ENCODE peak calls at places on chromosomes 5 and 9, in five cellular contexts. One of them, this sample, is unnamed.

GRCh38 chr5:82425591-82425990 is 147.4 kb upstream of the RPS23 start:
- DNase-seq in cardiac muscle cell: no peak
- DNase-seq in body of pancreas: no peak
- DNase-seq in mammary epithelial cell: no peak
- DNase-seq in uterus: no peak
- DNase-seq in this sample: no peak

GRCh38 chr5:176638437-176638836 is 8.0 kb downstream of the EIF4E1B start:
- DNase-seq in cardiac muscle cell: no peak
- DNase-seq in body of pancreas: no peak
- DNase-seq in mammary epithelial cell: no peak
- DNase-seq in uterus: no peak
- DNase-seq in this sample: no peak

GRCh38 chr5:22295832-22296231 is 557.3 kb downstream of the CDH12 start:
- DNase-seq in cardiac muscle cell: no peak
- DNase-seq in body of pancreas: no peak
- DNase-seq in mammary epithelial cell: no peak
- DNase-seq in uterus: no peak
- DNase-seq in this sample: no peak

GRCh38 chr5:161077895-161078566 is 226.0 kb upstream of the ATP10B start:
- DNase-seq in cardiac muscle cell: no peak
- DNase-seq in body of pancreas: no peak
- DNase-seq in mammary epithelial cell: no peak
- DNase-seq in uterus: no peak
- DNase-seq in this sample: no peak

GRCh38 chr5:108418172-108418571 is 36.3 kb upstream of the FBXL17 start:
- DNase-seq in cardiac muscle cell: no peak
- DNase-seq in body of pancreas: no peak
- DNase-seq in mammary epithelial cell: no peak
- DNase-seq in uterus: no peak
- DNase-seq in this sample: peak

GRCh38 chr5:35373196-35373696 is 143.0 kb upstream of the PRLR start:
- DNase-seq in cardiac muscle cell: no peak
- DNase-seq in body of pancreas: no peak
- DNase-seq in mammary epithelial cell: no peak
- DNase-seq in uterus: no peak
- DNase-seq in this sample: no peak

GRCh38 chr9:98404157-98404695 is 148.8 kb upstream of the TBC1D2 start:
- DNase-seq in cardiac muscle cell: no peak
- DNase-seq in body of pancreas: no peak
- DNase-seq in mammary epithelial cell: no peak
- DNase-seq in uterus: no peak
- DNase-seq in this sample: no peak

GRCh38 chr9:5947912-5948311 is 57.2 kb downstream of the MLANA start:
- DNase-seq in cardiac muscle cell: peak
- DNase-seq in body of pancreas: no peak
- DNase-seq in mammary epithelial cell: no peak
- DNase-seq in uterus: no peak
- DNase-seq in this sample: no peak

GRCh38 chr5:142753114-142753764 is 16.9 kb upstream of the ARHGAP26 start:
- DNase-seq in cardiac muscle cell: no peak
- DNase-seq in body of pancreas: peak
- DNase-seq in mammary epithelial cell: peak
- DNase-seq in uterus: peak
- DNase-seq in this sample: peak

GRCh38 chr5:677131-678101 is 15.7 kb downstream of the TPPP start:
- DNase-seq in cardiac muscle cell: no peak
- DNase-seq in body of pancreas: no peak
- DNase-seq in mammary epithelial cell: no peak
- DNase-seq in uterus: peak
- DNase-seq in this sample: no peak

GRCh38 chr5:58925627-58926545 is 343.0 kb downstream of the RAB3C start:
- DNase-seq in cardiac muscle cell: peak
- DNase-seq in body of pancreas: no peak
- DNase-seq in mammary epithelial cell: no peak
- DNase-seq in uterus: no peak
- DNase-seq in this sample: no peak

GRCh38 chr5:75961814-75962213 is 121.4 kb upstream of the SV2C start:
- DNase-seq in cardiac muscle cell: no peak
- DNase-seq in body of pancreas: no peak
- DNase-seq in mammary epithelial cell: no peak
- DNase-seq in uterus: no peak
- DNase-seq in this sample: no peak

GRCh38 chr5:151745071-151745705 is 13.2 kb downstream of the ATOX1 start:
- DNase-seq in cardiac muscle cell: no peak
- DNase-seq in body of pancreas: peak
- DNase-seq in mammary epithelial cell: peak
- DNase-seq in uterus: no peak
- DNase-seq in this sample: no peak

GRCh38 chr9:127555830-127556820 is 56.0 kb upstream of the STXBP1 start:
- DNase-seq in cardiac muscle cell: no peak
- DNase-seq in body of pancreas: peak
- DNase-seq in mammary epithelial cell: peak
- DNase-seq in uterus: peak
- DNase-seq in this sample: no peak

DNA sequence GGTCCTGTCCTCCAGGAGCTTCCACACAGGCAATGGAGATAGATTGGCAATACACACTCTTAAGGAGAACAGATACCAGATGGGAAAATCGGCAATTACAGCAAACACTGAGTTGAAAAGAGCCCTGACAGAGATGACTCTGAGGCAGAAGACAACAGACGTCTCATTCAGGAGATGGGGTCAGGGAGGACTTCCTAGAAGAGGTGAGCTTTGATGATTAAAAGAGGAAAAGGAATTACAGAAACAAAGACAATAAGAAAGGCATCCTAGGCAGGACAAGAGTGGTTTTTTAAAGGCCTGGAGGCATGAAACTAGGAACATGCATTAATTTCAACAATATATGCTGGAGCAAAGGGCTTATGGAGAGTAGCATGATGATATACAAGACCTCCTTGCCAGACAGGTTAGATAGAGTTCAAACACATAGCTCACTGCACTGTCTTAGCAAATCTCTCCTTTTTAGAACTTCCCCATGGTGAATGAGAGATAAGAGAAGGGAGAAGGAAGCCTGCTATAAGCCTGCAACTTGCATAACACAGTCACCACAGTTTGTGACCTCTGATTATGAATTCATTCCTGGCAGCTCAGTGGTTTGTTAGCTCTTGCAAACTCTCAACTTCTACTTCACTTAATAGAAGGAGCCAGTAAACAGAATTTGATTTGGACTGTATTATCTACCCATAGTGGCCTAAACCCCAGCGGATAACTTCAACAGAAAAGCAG is 48.5 kb downstream of the SIL1 start:
- DNase-seq in cardiac muscle cell: no peak
- DNase-seq in body of pancreas: peak
- DNase-seq in mammary epithelial cell: peak
- DNase-seq in uterus: no peak
- DNase-seq in this sample: no peak
- TF ChIP-seq CTCF in cardiac muscle cell: no peak
- TF ChIP-seq CTCF in body of pancreas: no peak
- TF ChIP-seq CTCF in mammary epithelial cell: no peak
- TF ChIP-seq CTCF in uterus: no peak
- TF ChIP-seq CTCF in this sample: no peak

GRCh38 chr9:22217254-22217653 is 208.1 kb upstream of the CDKN2B start:
- DNase-seq in cardiac muscle cell: no peak
- DNase-seq in body of pancreas: no peak
- DNase-seq in mammary epithelial cell: no peak
- DNase-seq in uterus: no peak
- DNase-seq in this sample: no peak

GRCh38 chr9:22215492-22215891 is 206.4 kb upstream of the CDKN2B start:
- DNase-seq in cardiac muscle cell: no peak
- DNase-seq in body of pancreas: no peak
- DNase-seq in mammary epithelial cell: no peak
- DNase-seq in uterus: no peak
- DNase-seq in this sample: peak

GRCh38 chr9:22214021-22214420 is 204.9 kb upstream of the CDKN2B start:
- DNase-seq in cardiac muscle cell: no peak
- DNase-seq in body of pancreas: no peak
- DNase-seq in mammary epithelial cell: no peak
- DNase-seq in uterus: no peak
- DNase-seq in this sample: no peak

GRCh38 chr9:22214497-22215031 is 205.5 kb upstream of the CDKN2B start:
- DNase-seq in cardiac muscle cell: no peak
- DNase-seq in body of pancreas: peak
- DNase-seq in mammary epithelial cell: peak
- DNase-seq in uterus: no peak
- DNase-seq in this sample: no peak

GRCh38 chr9:22216730-22217160 is 207.6 kb upstream of the CDKN2B start:
- DNase-seq in cardiac muscle cell: no peak
- DNase-seq in body of pancreas: no peak
- DNase-seq in mammary epithelial cell: no peak
- DNase-seq in uterus: no peak
- DNase-seq in this sample: no peak
- TF ChIP-seq CTCF in cardiac muscle cell: no peak
- TF ChIP-seq CTCF in body of pancreas: no peak
- TF ChIP-seq CTCF in mammary epithelial cell: no peak
- TF ChIP-seq CTCF in uterus: no peak
- TF ChIP-seq CTCF in this sample: no peak

GRCh38 chr9:36191696-36192095 is 975 bp downstream of the CLTA start:
- DNase-seq in cardiac muscle cell: no peak
- DNase-seq in body of pancreas: no peak
- DNase-seq in mammary epithelial cell: no peak
- DNase-seq in uterus: no peak
- DNase-seq in this sample: no peak

GRCh38 chr9:36189978-36190377 is 743 bp upstream of the CLTA start:
- DNase-seq in cardiac muscle cell: peak
- DNase-seq in body of pancreas: peak
- DNase-seq in mammary epithelial cell: peak
- DNase-seq in uterus: no peak
- DNase-seq in this sample: no peak

GRCh38 chr9:36192196-36192595 is 1.5 kb downstream of the CLTA start:
- DNase-seq in cardiac muscle cell: peak
- DNase-seq in body of pancreas: no peak
- DNase-seq in mammary epithelial cell: no peak
- DNase-seq in uterus: no peak
- DNase-seq in this sample: no peak

GRCh38 chr9:36191290-36191645 is 547 bp downstream of the CLTA start:
- DNase-seq in cardiac muscle cell: peak
- DNase-seq in body of pancreas: peak
- DNase-seq in mammary epithelial cell: peak
- DNase-seq in uterus: no peak
- DNase-seq in this sample: no peak

GRCh38 chr9:36190388-36191289 is at the start of gene CLTA:
- DNase-seq in cardiac muscle cell: peak
- DNase-seq in body of pancreas: peak
- DNase-seq in mammary epithelial cell: peak
- DNase-seq in uterus: peak
- DNase-seq in this sample: peak
- TF ChIP-seq CTCF in cardiac muscle cell: peak
- TF ChIP-seq CTCF in body of pancreas: peak
- TF ChIP-seq CTCF in mammary epithelial cell: peak
- TF ChIP-seq CTCF in uterus: peak
- TF ChIP-seq CTCF in this sample: peak

GRCh38 chr5:133041910-133042309 is 9.9 kb upstream of the HSPA4 start:
- DNase-seq in cardiac muscle cell: no peak
- DNase-seq in body of pancreas: no peak
- DNase-seq in mammary epithelial cell: peak
- DNase-seq in uterus: no peak
- DNase-seq in this sample: no peak
- TF ChIP-seq CTCF in cardiac muscle cell: no peak
- TF ChIP-seq CTCF in body of pancreas: no peak
- TF ChIP-seq CTCF in mammary epithelial cell: peak
- TF ChIP-seq CTCF in uterus: no peak
- TF ChIP-seq CTCF in this sample: no peak

DNA sequence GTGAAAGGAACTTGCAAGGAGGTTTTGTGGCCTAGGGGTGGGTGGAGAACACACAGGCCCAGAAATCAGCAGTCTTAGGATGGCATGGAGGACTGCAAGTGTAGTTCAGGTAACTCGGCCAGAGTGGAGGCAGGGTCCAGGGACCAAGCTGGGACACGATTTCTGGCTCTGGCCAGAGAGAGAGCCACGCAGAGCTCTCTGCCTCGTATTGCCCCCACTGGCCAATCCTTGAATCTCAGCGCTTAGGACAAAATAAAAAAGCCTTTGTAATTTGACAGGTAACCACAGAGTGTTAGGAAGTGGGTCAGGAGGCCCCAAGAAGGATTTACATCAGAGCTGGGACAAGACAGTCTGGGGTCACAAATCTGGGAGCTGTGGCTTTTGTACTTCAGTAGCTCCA is 11.7 kb downstream of the MAP3K1 start:
- DNase-seq in cardiac muscle cell: no peak
- DNase-seq in body of pancreas: no peak
- DNase-seq in mammary epithelial cell: peak
- DNase-seq in uterus: no peak
- DNase-seq in this sample: no peak
- TF ChIP-seq CTCF in cardiac muscle cell: peak
- TF ChIP-seq CTCF in body of pancreas: no peak
- TF ChIP-seq CTCF in mammary epithelial cell: peak
- TF ChIP-seq CTCF in uterus: no peak
- TF ChIP-seq CTCF in this sample: no peak

GRCh38 chr9:4936277-4936676 is 48.8 kb upstream of the JAK2 start:
- DNase-seq in cardiac muscle cell: no peak
- DNase-seq in body of pancreas: no peak
- DNase-seq in mammary epithelial cell: no peak
- DNase-seq in uterus: no peak
- DNase-seq in this sample: no peak
- TF ChIP-seq CTCF in cardiac muscle cell: no peak
- TF ChIP-seq CTCF in body of pancreas: no peak
- TF ChIP-seq CTCF in mammary epithelial cell: no peak
- TF ChIP-seq CTCF in uterus: no peak
- TF ChIP-seq CTCF in this sample: no peak

GRCh38 chr9:69036319-69036718 is 767 bp downstream of the FXN start:
- DNase-seq in cardiac muscle cell: no peak
- DNase-seq in body of pancreas: peak
- DNase-seq in mammary epithelial cell: peak
- DNase-seq in uterus: no peak
- DNase-seq in this sample: no peak
- TF ChIP-seq CTCF in cardiac muscle cell: no peak
- TF ChIP-seq CTCF in body of pancreas: no peak
- TF ChIP-seq CTCF in mammary epithelial cell: no peak
- TF ChIP-seq CTCF in uterus: no peak
- TF ChIP-seq CTCF in this sample: no peak

DNA sequence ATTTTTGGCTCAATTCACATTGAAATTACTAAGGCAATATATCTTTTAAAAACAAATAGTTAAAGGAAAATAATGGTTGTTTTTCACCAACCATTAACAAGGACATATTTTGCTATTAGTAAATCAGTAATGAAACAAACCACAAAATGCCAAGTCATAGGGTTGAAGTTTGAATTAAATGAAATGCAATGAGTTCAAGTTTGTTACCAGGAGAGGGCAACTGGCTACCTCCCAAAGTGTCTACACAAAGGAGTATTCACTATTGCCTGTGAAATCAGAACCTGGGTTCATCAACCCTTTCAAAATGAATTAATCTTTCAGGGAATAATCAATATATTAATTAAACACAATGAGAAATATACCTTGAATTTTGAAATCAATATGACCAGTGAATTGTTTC is 138.4 kb upstream of the DMRTA1 start:
- DNase-seq in cardiac muscle cell: no peak
- DNase-seq in body of pancreas: no peak
- DNase-seq in mammary epithelial cell: no peak
- DNase-seq in uterus: no peak
- DNase-seq in this sample: no peak
- TF ChIP-seq CTCF in cardiac muscle cell: no peak
- TF ChIP-seq CTCF in body of pancreas: no peak
- TF ChIP-seq CTCF in mammary epithelial cell: peak
- TF ChIP-seq CTCF in uterus: no peak
- TF ChIP-seq CTCF in this sample: peak

This sample was measured in LNCaP clone FGC.